ENCODE peak calls at places on chromosomes 16 and 17, in eight cellular contexts. X is NCI-H2081 treated with DMSO at 0.1 percent for 48 hours, U is thoracic aorta, S is NCI-H460, F is neuronal stem cell, N is pancreas, V is osteocyte, M is AG09319. C is an unnamed sample.

GRCh38 chr16:29290631-29291247 is 115.8 kb downstream of the NPIPB11 start:
- DNase-seq in X (no peak), U (peak), S (peak), F (peak), N (peak), V (peak), M (peak), C (peak)

GRCh38 chr17:56699186-56699895 is 105.8 kb downstream of the NOG start:
- DNase-seq in X (no peak), U (peak), S (peak), F (peak), N (peak), V (peak), M (peak), C (peak)

GRCh38 chr17:66459811-66460270 is 157.4 kb downstream of the PRKCA start:
- DNase-seq in X (no peak), U (no peak), S (peak), F (no peak), N (no peak), V (no peak), M (peak), C (peak)

GRCh38 chr17:38447502-38448095 is 19.3 kb downstream of the ARHGAP23 start:
- DNase-seq in X (no peak), U (no peak), S (no peak), F (no peak), N (no peak), V (no peak), M (no peak), C (no peak)

GRCh38 chr16:12750554-12750918 is 53.2 kb downstream of the CPPED1 start:
- DNase-seq in X (no peak), U (no peak), S (no peak), F (no peak), N (no peak), V (no peak), M (no peak), C (no peak)

GRCh38 chr17:60577147-60577925 is 22.7 kb upstream of the PPM1D start:
- DNase-seq in X (no peak), U (no peak), S (no peak), F (no peak), N (no peak), V (no peak), M (no peak), C (peak)

GRCh38 chr17:7557825-7558543 is 566 bp upstream of the TNFSF13 start:
- DNase-seq in X (no peak), U (no peak), S (no peak), F (no peak), N (peak), V (no peak), M (peak), C (peak)

GRCh38 chr16:80014241-80014939 is 413.9 kb upstream of the MAF start:
- DNase-seq in X (no peak), U (no peak), S (no peak), F (no peak), N (no peak), V (no peak), M (peak), C (peak)

GRCh38 chr16:60478810-60479209 is 1557.4 kb downstream of the CDH8 start:
- DNase-seq in X (no peak), U (no peak), S (no peak), F (no peak), N (no peak), V (no peak), M (no peak), C (no peak)

GRCh38 chr16:10088380-10088793 is 93.8 kb downstream of the GRIN2A start:
- DNase-seq in X (no peak), U (no peak), S (no peak), F (no peak), N (no peak), V (no peak), M (no peak), C (no peak)

GRCh38 chr17:43897827-43898226 is 9.5 kb downstream of the MPP2 start:
- DNase-seq in X (no peak), U (no peak), S (no peak), F (no peak), N (no peak), V (no peak), M (no peak), C (no peak)

GRCh38 chr17:67639555-67639954 is 78.2 kb upstream of the NOL11 start:
- DNase-seq in X (no peak), U (no peak), S (no peak), F (no peak), N (no peak), V (no peak), M (no peak), C (no peak)

GRCh38 chr17:38777641-38778250 is 21.6 kb downstream of the PIP4K2B start:
- DNase-seq in X (no peak), U (no peak), S (no peak), F (no peak), N (no peak), V (no peak), M (no peak), C (no peak)

GRCh38 chr16:5928476-5929055 is 831.0 kb upstream of the EEF2KMT start:
- DNase-seq in X (no peak), U (no peak), S (no peak), F (peak), N (no peak), V (no peak), M (no peak), C (no peak)

GRCh38 chr16:89958068-89958467 is 9.5 kb downstream of the DEF8 start:
- DNase-seq in X (no peak), U (no peak), S (peak), F (no peak), N (no peak), V (no peak), M (no peak), C (peak)

GRCh38 chr17:29115906-29116651 is 64.1 kb downstream of the MYO18A start:
- DNase-seq in X (no peak), U (no peak), S (peak), F (no peak), N (no peak), V (no peak), M (no peak), C (peak)

GRCh38 chr17:38604479-38605229 is 1.1 kb downstream of the SRCIN1 start:
- DNase-seq in X (no peak), U (no peak), S (no peak), F (no peak), N (peak), V (no peak), M (no peak), C (no peak)

GRCh38 chr17:50117202-50118040 is 12.5 kb downstream of the SAMD14 start:
- DNase-seq in X (peak), U (no peak), S (peak), F (no peak), N (peak), V (no peak), M (no peak), C (peak)

GRCh38 chr16:81964808-81965207 is 46.5 kb downstream of the SDR42E1 start:
- DNase-seq in X (no peak), U (no peak), S (no peak), F (no peak), N (no peak), V (no peak), M (no peak), C (no peak)

GRCh38 chr17:80474933-80475915 is 1.2 kb downstream of the NPTX1 start:
- DNase-seq in X (no peak), U (no peak), S (no peak), F (no peak), N (no peak), V (no peak), M (no peak), C (no peak)

GRCh38 chr17:81713004-81713555 is 996 bp downstream of the SLC25A10 start:
- DNase-seq in X (no peak), U (no peak), S (no peak), F (no peak), N (no peak), V (no peak), M (no peak), C (no peak)

GRCh38 chr17:8041249-8041928 is 2.5 kb downstream of the ALOX15B start:
- DNase-seq in X (no peak), U (no peak), S (peak), F (peak), N (no peak), V (no peak), M (peak), C (peak)

GRCh38 chr17:72725432-72726068 is 366.9 kb downstream of the SLC39A11 start:
- DNase-seq in X (peak), U (no peak), S (peak), F (peak), N (peak), V (no peak), M (no peak), C (peak)

GRCh38 chr17:8859029-8859803 is 8.3 kb downstream of the PIK3R6 start:
- DNase-seq in X (no peak), U (no peak), S (no peak), F (no peak), N (no peak), V (no peak), M (no peak), C (peak)

GRCh38 chr17:39213852-39214251 is 11.9 kb downstream of the STAC2 start:
- DNase-seq in X (no peak), U (no peak), S (no peak), F (no peak), N (no peak), V (no peak), M (no peak), C (peak)

GRCh38 chr17:80995131-80995530 is 3.5 kb downstream of the CHMP6 start:
- DNase-seq in X (no peak), U (no peak), S (no peak), F (no peak), N (no peak), V (no peak), M (no peak), C (no peak)

GRCh38 chr17:70011750-70012149 is 63.3 kb upstream of the KCNJ16 start:
- DNase-seq in X (no peak), U (no peak), S (no peak), F (no peak), N (no peak), V (no peak), M (no peak), C (no peak)

GRCh38 chr16:89723279-89724250 is 2.2 kb downstream of the ZNF276 start:
- DNase-seq in X (no peak), U (no peak), S (no peak), F (no peak), N (peak), V (no peak), M (no peak), C (peak)

GRCh38 chr16:14609716-14610115 is 20.3 kb downstream of the PARN start:
- DNase-seq in X (no peak), U (no peak), S (no peak), F (no peak), N (no peak), V (peak), M (no peak), C (no peak)

GRCh38 chr17:77432034-77432554 is 291.3 kb downstream of the SEC14L1 start:
- DNase-seq in X (no peak), U (no peak), S (no peak), F (no peak), N (no peak), V (no peak), M (no peak), C (no peak)

GRCh38 chr16:86222541-86222940 is 287.8 kb upstream of the FOXF1 start:
- DNase-seq in X (no peak), U (no peak), S (peak), F (no peak), N (no peak), V (no peak), M (peak), C (peak)

GRCh38 chr17:9729034-9729650 is 62.2 kb downstream of the DHRS7C start:
- DNase-seq in X (peak), U (no peak), S (peak), F (peak), N (peak), V (no peak), M (peak), C (peak)

GRCh38 chr17:4314618-4315017 is 50.8 kb upstream of the ANKFY1 start:
- DNase-seq in X (no peak), U (no peak), S (no peak), F (no peak), N (no peak), V (no peak), M (no peak), C (no peak)

GRCh38 chr17:17769869-17770361 is 66.9 kb downstream of the SREBF1 start:
- DNase-seq in X (no peak), U (no peak), S (no peak), F (no peak), N (no peak), V (no peak), M (no peak), C (no peak)